ENCODE peak calls at places on chromosomes 6 and 20, in eight cellular contexts. Y is AG04450; H is CD8-positive, alpha-beta T cell; P is A549; N is K562; T is GM23338; A is heart left ventricle; Z is ovary. Q is an unnamed sample.
A peak's percentile ranks its signal among the peaks of the same experiment; 100 is the strongest.

GRCh38 chr6:100186552-100186951 is 192.5 kb upstream of the MCHR2 start:
- DNase-seq in P (no peak), H (no peak), Z (no peak), Y (no peak), T (no peak), A (no peak), N (no peak), Q (no peak)

GRCh38 chr6:144285798-144286502 is 815 bp downstream of the UTRN start:
- DNase-seq in Z (peak; percentile 76), P (peak; percentile 40), Y (no peak), T (peak; percentile 65), N (no peak), H (peak; percentile 27), A (peak; percentile 80), Q (no peak)

GRCh38 chr6:135183532-135184440 is 2.7 kb downstream of the MYB start:
- DNase-seq in Y (no peak), P (peak; percentile 37), N (peak; percentile 75), H (peak; percentile 79), Z (no peak), T (peak; percentile 93), A (no peak), Q (no peak)

GRCh38 chr6:138296786-138297185 is 78.5 kb upstream of the PBOV1 start:
- DNase-seq in P (no peak), H (no peak), N (no peak), A (no peak), Z (no peak), Y (no peak), T (no peak), Q (no peak)

GRCh38 chr20:9294081-9294480 is 220.3 kb upstream of the LAMP5 start:
- DNase-seq in T (no peak), N (no peak), A (no peak), Z (no peak), Y (peak; percentile 38), P (peak; percentile 33), H (no peak), Q (no peak)

GRCh38 chr20:64181391-64181790 is 17.1 kb downstream of the MYT1 start:
- DNase-seq in N (no peak), A (no peak), T (no peak), H (no peak), Y (no peak), P (no peak), Z (no peak), Q (no peak)

GRCh38 chr6:67966830-67967229 is 668.3 kb upstream of the ADGRB3 start:
- DNase-seq in Y (no peak), H (no peak), A (no peak), T (no peak), P (no peak), N (no peak), Z (no peak), Q (no peak)

GRCh38 chr20:63942250-63943006 is 13.8 kb downstream of the UCKL1 start:
- DNase-seq in Z (peak; percentile 47), P (no peak), H (no peak), N (peak; percentile 77), T (peak; percentile 96), Y (no peak), A (peak; percentile 41), Q (no peak)

GRCh38 chr6:169158182-169158573 is 95.5 kb downstream of the THBS2 start:
- DNase-seq in N (no peak), Z (peak; percentile 93), P (no peak), T (no peak), H (no peak), Y (no peak), A (peak; percentile 75), Q (no peak)

GRCh38 chr6:131136021-131136847 is 967 bp downstream of the AKAP7 start:
- DNase-seq in Z (no peak), P (peak; percentile 18), T (no peak), Y (no peak), N (no peak), A (no peak), H (no peak), Q (no peak)

GRCh38 chr6:170087946-170088348 is 202.9 kb downstream of the DLL1 start:
- DNase-seq in A (peak; percentile 20), T (no peak), Y (no peak), Z (no peak), H (peak; percentile 71), N (no peak), P (no peak), Q (peak; percentile 34)

GRCh38 chr6:72657798-72658197 is 35.9 kb downstream of the KCNQ5 start:
- DNase-seq in N (no peak), Z (no peak), Y (no peak), A (no peak), H (no peak), T (no peak), P (no peak), Q (no peak)

GRCh38 chr20:11170565-11170964 is 496.8 kb upstream of the JAG1 start:
- DNase-seq in A (no peak), T (peak; percentile 34), H (no peak), Z (no peak), P (no peak), Y (no peak), N (no peak), Q (no peak)

GRCh38 chr6:138485586-138486248 is 13.6 kb downstream of the NHSL1 start:
- DNase-seq in Z (no peak), A (no peak), N (no peak), H (no peak), T (peak; percentile 60), P (no peak), Y (no peak), Q (no peak)

GRCh38 chr6:119683022-119683421 is 333.5 kb upstream of the MAN1A1 start:
- DNase-seq in A (no peak), H (no peak), N (no peak), P (no peak), Z (no peak), Y (no peak), T (no peak), Q (no peak)
- H3K4me3 ChIP-seq in A (no peak overlapping the region), H (no peak overlapping the region), N (no peak overlapping the region), P (no peak overlapping the region), Z (no peak overlapping the region), Y (no peak overlapping the region), T (no peak overlapping the region), Q (no peak overlapping the region)

GRCh38 chr20:31674895-31675827 is 37.4 kb downstream of the COX4I2 start:
- DNase-seq in Y (no peak), H (peak; percentile 65), A (peak; percentile 78), P (no peak), N (peak; percentile 76), T (no peak), Z (no peak), Q (no peak)

GRCh38 chr20:31675828-31676533 is 38.3 kb downstream of the COX4I2 start:
- DNase-seq in P (no peak), Y (no peak), Z (no peak), N (peak; percentile 82), H (peak; percentile 41), A (peak; percentile 48), T (no peak), Q (no peak)

GRCh38 chr20:31678389-31679356 is 41.0 kb downstream of the COX4I2 start:
- DNase-seq in Y (no peak), H (no peak), P (no peak), N (no peak), T (peak; percentile 57), Z (no peak), A (no peak), Q (no peak)

GRCh38 chr20:31677553-31678260 is 40.0 kb downstream of the COX4I2 start:
- DNase-seq in Y (no peak), A (no peak), H (no peak), P (no peak), N (no peak), Z (no peak), T (no peak), Q (no peak)

GRCh38 chr20:31676534-31677030 is 38.9 kb downstream of the COX4I2 start:
- DNase-seq in Z (no peak), N (peak; percentile 48), H (no peak), A (no peak), P (no peak), T (no peak), Y (no peak), Q (no peak)
- H3K27ac ChIP-seq in Z (peak overlapping the region; percentile 16), N (peak overlapping the region; percentile 94), H (peak overlapping the region; percentile 64), A (peak overlapping the region; percentile 81), P (peak overlapping the region; percentile 75), T (peak overlapping the region; percentile 40), Y (peak overlapping the region; percentile 1), Q (peak overlapping the region; percentile 100)

GRCh38 chr20:61556116-61556515 is 304.1 kb downstream of the CDH4 start:
- DNase-seq in A (no peak), P (peak; percentile 56), Y (peak; percentile 79), T (no peak), Z (no peak), H (no peak), N (no peak), Q (no peak)
- H3K4me3 ChIP-seq in A (no peak overlapping the region), P (no peak overlapping the region), Y (no peak overlapping the region), T (no peak overlapping the region), Z (no peak overlapping the region), H (no peak overlapping the region), N (no peak overlapping the region), Q (no peak overlapping the region)

GRCh38 chr6:13413906-13414555 is 73.4 kb downstream of the GFOD1 start:
- DNase-seq in T (no peak), H (peak; percentile 33), A (no peak), Z (no peak), N (no peak), P (no peak), Y (no peak), Q (peak; percentile 84)
- H3K27ac ChIP-seq in T (no peak overlapping the region), H (no peak overlapping the region), A (peak overlapping the region; percentile 82), Z (no peak overlapping the region), N (no peak overlapping the region), P (peak overlapping the region; percentile 80), Y (peak overlapping the region; percentile 71), Q (peak overlapping the region; percentile 90)

DNA sequence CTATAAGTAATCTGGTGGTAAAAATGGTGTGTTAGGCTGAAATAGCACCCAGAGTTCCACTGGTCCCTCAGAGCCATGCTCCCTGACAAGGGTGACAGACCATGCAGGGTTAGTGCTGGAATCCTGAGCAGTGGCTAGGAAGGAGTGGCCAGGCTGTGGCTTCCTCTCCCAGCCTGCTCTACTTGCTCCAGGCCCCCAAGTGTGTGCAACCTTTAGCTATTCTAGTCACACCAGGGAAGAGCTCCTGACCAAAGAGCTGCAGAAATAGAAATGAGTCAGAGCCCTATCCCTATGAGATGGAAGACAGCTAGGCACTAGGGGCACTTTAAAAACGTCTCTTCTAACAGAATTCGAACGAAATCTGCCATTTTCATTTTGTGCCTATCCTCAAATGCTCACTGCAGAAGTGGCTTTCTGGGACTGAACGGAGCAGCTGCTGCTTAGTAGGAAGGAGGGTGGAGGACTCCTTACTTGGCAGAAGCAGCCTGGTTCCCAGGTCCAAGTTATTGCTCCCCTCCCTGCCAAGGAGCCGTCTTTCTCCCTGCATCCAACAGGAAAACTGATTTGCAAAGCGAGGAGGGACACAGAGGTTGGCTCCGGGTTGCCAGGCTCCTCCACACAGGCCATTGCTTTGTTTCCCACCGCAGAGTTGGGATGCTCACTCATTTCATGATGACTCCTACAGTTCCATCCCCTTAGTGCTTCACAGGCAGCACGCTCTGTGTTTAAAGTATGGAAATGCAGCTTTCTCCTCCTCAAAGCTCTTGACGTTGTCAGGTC is 754.5 kb downstream of the C6orf118 start:
- DNase-seq in A (peak; percentile 20), Z (no peak), P (no peak), T (no peak), Y (no peak), H (no peak), N (no peak), Q (no peak)
- H3K4me3 ChIP-seq in A (no peak overlapping the region), Z (no peak overlapping the region), P (no peak overlapping the region), T (no peak overlapping the region), Y (no peak overlapping the region), H (no peak overlapping the region), N (no peak overlapping the region), Q (peak overlapping the region; percentile 31)

GRCh38 chr6:11722224-11722623 is 56.4 kb downstream of the ADTRP start:
- DNase-seq in Z (no peak), P (no peak), Y (no peak), N (no peak), A (no peak), T (no peak), H (no peak), Q (peak; percentile 63)
- H3K27ac ChIP-seq in Z (no peak overlapping the region), P (no peak overlapping the region), Y (no peak overlapping the region), N (no peak overlapping the region), A (no peak overlapping the region), T (no peak overlapping the region), H (no peak overlapping the region), Q (no peak overlapping the region)

Q was measured in dorsolateral prefrontal cortex.